ENCODE peak calls at places on chromosomes 2 and 18, in ten cellular contexts. Q is cardiac muscle cell, L is right lobe of liver, P is nephron progenitor cell, T is pancreas, F is brain microvascular endothelial cell, D is AG04450, S is neural crest cell, C is endothelial cell of umbilical vein, I is osteocyte. Y is an unnamed sample.

GRCh38 chr2:70029814-70030409 is 57.4 kb upstream of the PCBP1 start:
- DNase-seq in Q (peak; percentile 65), L (no peak), P (peak; percentile 14), T (no peak), F (peak; percentile 24), D (peak; percentile 36), S (no peak), C (peak; percentile 8), I (no peak), Y (no peak)

GRCh38 chr2:25784408-25784807 is 93.9 kb downstream of the ASXL2 start:
- DNase-seq in Q (no peak), L (no peak), P (no peak), T (no peak), F (no peak), D (no peak), S (no peak), C (no peak), I (no peak), Y (no peak)

GRCh38 chr2:177678939-177679338 is 286.4 kb downstream of the AGPS start:
- DNase-seq in Q (no peak), L (no peak), P (no peak), T (no peak), F (no peak), D (no peak), S (no peak), C (no peak), I (no peak), Y (no peak)

GRCh38 chr2:88161446-88161845 is 8.7 kb upstream of the THNSL2 start:
- DNase-seq in Q (no peak), L (no peak), P (no peak), T (no peak), F (no peak), D (no peak), S (no peak), C (no peak), I (no peak), Y (no peak)

GRCh38 chr2:134217924-134218323 is 35.9 kb upstream of the MGAT5 start:
- DNase-seq in Q (no peak), L (no peak), P (no peak), T (no peak), F (no peak), D (no peak), S (no peak), C (no peak), I (no peak), Y (no peak)

GRCh38 chr2:179842498-179843153 is 18.8 kb downstream of the ZNF385B start:
- DNase-seq in Q (peak; percentile 68), L (no peak), P (peak; percentile 51), T (no peak), F (peak; percentile 21), D (no peak), S (peak; percentile 40), C (peak; percentile 11), I (no peak), Y (no peak)

GRCh38 chr2:241577413-241578122 is 19.0 kb downstream of the BOK start:
- DNase-seq in Q (no peak), L (no peak), P (no peak), T (peak; percentile 16), F (no peak), D (peak; percentile 26), S (no peak), C (peak; percentile 17), I (no peak), Y (no peak)

GRCh38 chr2:129877795-129878775 is 101.4 kb upstream of the RAB6C start:
- DNase-seq in Q (peak; percentile 9), L (no peak), P (no peak), T (no peak), F (peak; percentile 45), D (no peak), S (peak; percentile 41), C (no peak), I (peak; percentile 81), Y (peak; percentile 4)

GRCh38 chr2:60456115-60456770 is 97.2 kb downstream of the BCL11A start:
- DNase-seq in Q (no peak), L (no peak), P (no peak), T (no peak), F (no peak), D (no peak), S (no peak), C (no peak), I (peak; percentile 5), Y (no peak)

GRCh38 chr18:44654555-44654954 is 26.1 kb upstream of the SETBP1 start:
- DNase-seq in Q (no peak), L (no peak), P (no peak), T (no peak), F (peak; percentile 89), D (no peak), S (no peak), C (peak; percentile 83), I (no peak), Y (peak; percentile 70)

DNA sequence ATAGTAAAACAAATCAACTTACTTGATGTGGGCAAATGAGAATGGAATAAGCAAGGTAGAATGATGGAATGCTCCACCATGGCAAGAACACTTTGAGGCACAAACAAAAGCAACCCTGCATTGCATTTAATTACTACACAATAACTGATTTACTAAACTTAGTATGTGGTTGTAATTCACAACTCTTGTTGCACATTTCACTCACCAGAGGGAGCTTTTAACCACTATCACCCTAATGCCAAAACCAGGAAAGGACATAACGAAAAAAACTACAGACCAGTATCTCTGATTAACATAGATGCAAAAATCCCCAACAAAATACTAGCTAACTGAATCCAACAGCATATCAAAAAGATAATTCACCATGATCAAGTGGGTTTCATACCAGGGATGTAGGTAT is 659.8 kb downstream of the CPS1 start:
- DNase-seq in Q (peak; percentile 6), L (no peak), P (no peak), T (no peak), F (no peak), D (no peak), S (no peak), C (no peak), I (no peak), Y (no peak)
- TF ChIP-seq CTCF in Q (no peak), L (peak; percentile 30), P (peak; percentile 21), T (no peak), F (peak; percentile 5), D (no peak), S (peak; percentile 54), C (no peak), I (peak; percentile 36), Y (peak; percentile 12)

DNA sequence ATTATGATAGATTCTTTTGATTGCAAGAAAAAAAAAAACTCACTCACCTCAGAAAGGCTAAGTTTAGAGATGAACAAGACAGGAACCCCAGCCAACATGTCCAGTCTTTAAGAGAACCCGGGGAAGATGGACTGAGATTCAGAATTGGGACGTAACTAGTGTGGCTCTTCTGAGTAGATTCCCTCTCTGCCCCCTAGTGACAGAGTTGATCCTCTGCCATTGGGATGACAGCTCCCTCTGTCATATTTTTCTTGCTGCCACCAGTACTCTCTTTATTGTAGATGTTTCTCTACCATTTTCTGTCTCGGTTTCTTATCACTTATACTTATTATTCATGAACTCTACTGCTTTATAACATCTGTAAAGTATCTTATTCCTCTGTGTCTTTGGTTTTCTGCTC is 77.7 kb downstream of the GULP1 start:
- DNase-seq in Q (peak; percentile 47), L (no peak), P (peak; percentile 8), T (no peak), F (peak; percentile 65), D (no peak), S (peak; percentile 6), C (peak; percentile 70), I (no peak), Y (peak; percentile 57)
- TF ChIP-seq CTCF in Q (peak; percentile 82), L (peak; percentile 62), P (peak; percentile 47), T (no peak), F (peak; percentile 89), D (peak; percentile 47), S (peak; percentile 70), C (peak; percentile 53), I (peak; percentile 70), Y (peak; percentile 86)

GRCh38 chr2:150063950-150064549 is 423.4 kb downstream of the RND3 start:
- DNase-seq in Q (no peak), L (no peak), P (no peak), T (no peak), F (no peak), D (no peak), S (peak; percentile 15), C (no peak), I (no peak), Y (no peak)

GRCh38 chr2:150060341-150060740 is 427.1 kb downstream of the RND3 start:
- DNase-seq in Q (no peak), L (no peak), P (no peak), T (no peak), F (no peak), D (no peak), S (no peak), C (no peak), I (no peak), Y (no peak)

GRCh38 chr2:150066490-150066889 is 421.0 kb downstream of the RND3 start:
- DNase-seq in Q (no peak), L (no peak), P (no peak), T (no peak), F (no peak), D (no peak), S (no peak), C (no peak), I (no peak), Y (no peak)

GRCh38 chr2:150063432-150063889 is 424.0 kb downstream of the RND3 start:
- DNase-seq in Q (no peak), L (no peak), P (no peak), T (no peak), F (peak; percentile 49), D (no peak), S (no peak), C (peak; percentile 17), I (no peak), Y (peak; percentile 90)

DNA sequence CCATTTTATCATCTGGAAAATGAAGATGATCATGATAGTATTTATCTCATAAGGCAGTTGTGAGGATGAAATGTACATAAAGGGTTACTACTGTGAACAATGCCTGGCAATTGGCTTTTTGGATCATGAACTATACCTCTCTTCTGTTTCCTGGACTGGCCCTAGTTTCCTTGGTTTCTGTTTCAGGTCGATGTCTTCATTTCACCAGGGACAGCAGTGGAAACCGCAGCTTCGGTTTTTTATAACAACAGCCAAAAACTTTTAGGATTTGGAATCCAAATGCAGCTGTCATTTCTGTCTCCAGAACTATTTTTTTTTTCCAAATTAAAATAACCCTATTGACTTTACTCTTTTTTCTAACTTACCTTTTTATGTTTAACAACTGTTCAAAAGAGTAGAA is 425.1 kb downstream of the RND3 start:
- DNase-seq in Q (no peak), L (no peak), P (no peak), T (no peak), F (no peak), D (no peak), S (no peak), C (no peak), I (no peak), Y (no peak)
- TF ChIP-seq CTCF in Q (no peak), L (no peak), P (no peak), T (no peak), F (no peak), D (no peak), S (no peak), C (no peak), I (no peak), Y (no peak)

DNA sequence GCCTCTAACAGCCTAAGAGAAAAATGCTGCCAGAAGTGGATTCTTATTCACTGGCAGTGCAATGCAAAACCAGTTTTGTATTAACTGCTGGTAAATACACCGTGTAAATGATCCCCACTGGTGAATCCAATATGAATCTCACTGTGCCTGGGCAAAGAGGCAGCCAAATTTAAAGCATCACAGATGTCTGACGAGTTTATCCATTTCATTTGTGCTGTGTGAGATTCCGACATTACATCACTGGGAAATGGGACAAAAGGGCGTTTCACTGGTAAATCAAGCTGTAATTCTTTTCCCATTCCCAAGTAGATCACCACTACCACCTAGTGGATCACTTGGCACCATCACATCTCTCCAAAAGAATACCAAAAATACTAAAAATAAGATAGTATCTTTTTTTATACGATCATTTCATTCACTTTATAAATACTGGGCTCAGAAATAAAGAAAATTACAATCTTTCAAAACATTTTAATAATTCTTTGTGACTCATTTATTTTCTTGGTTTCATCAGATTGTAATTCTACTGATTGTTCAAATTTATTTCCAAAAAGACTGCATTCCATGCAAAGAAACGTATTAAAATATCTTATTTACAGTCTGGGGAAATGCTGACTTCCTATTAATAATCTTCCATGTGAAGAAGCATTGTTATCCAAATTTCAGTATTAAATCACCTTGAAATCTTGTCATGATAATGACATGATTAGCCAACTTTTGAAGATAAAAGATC is 125.6 kb downstream of the GRB14 start:
- DNase-seq in Q (peak; percentile 14), L (no peak), P (no peak), T (no peak), F (peak; percentile 44), D (no peak), S (peak; percentile 25), C (peak; percentile 44), I (no peak), Y (peak; percentile 53)
- TF ChIP-seq CTCF in Q (peak; percentile 70), L (peak; percentile 49), P (peak; percentile 67), T (no peak), F (peak; percentile 69), D (peak; percentile 66), S (peak; percentile 75), C (peak; percentile 34), I (peak; percentile 71), Y (peak; percentile 81)

Y was measured in HFFc6.